ENCODE peak calls at places on chromosomes 3 and 15, in eight cellular contexts. One of them, this sample, is unnamed.

GRCh38 chr3:187709155-187709554 is 6.8 kb upstream of the RTP2 start:
- DNase-seq in HTR-8/SVneo: no peak
- DNase-seq in activated T-helper 1 cell treated with Interleukin-2 at 50 U/mL for 16 hours: no peak
- DNase-seq in mesenchymal stem cell: no peak
- DNase-seq in stimulated activated CD4-positive, alpha-beta T cell treated with anti-CD3 and anti-CD28 coated beads, Interleukin-2, amount 100 ng/mL, for 24 hours: no peak
- DNase-seq in mesothelial cell of epicardium: no peak
- DNase-seq in brain microvascular endothelial cell: no peak
- DNase-seq in pancreas: no peak
- DNase-seq in this sample: no peak

GRCh38 chr3:172082269-172082668 is 42.9 kb downstream of the FNDC3B start:
- DNase-seq in HTR-8/SVneo: no peak
- DNase-seq in activated T-helper 1 cell treated with Interleukin-2 at 50 U/mL for 16 hours: no peak
- DNase-seq in mesenchymal stem cell: peak; percentile 92
- DNase-seq in stimulated activated CD4-positive, alpha-beta T cell treated with anti-CD3 and anti-CD28 coated beads, Interleukin-2, amount 100 ng/mL, for 24 hours: no peak
- DNase-seq in mesothelial cell of epicardium: no peak
- DNase-seq in brain microvascular endothelial cell: peak; percentile 88
- DNase-seq in pancreas: no peak
- DNase-seq in this sample: no peak

GRCh38 chr3:141367038-141367730 is 1.1 kb upstream of the ZBTB38 start:
- DNase-seq in HTR-8/SVneo: peak; percentile 46
- DNase-seq in activated T-helper 1 cell treated with Interleukin-2 at 50 U/mL for 16 hours: no peak
- DNase-seq in mesenchymal stem cell: peak; percentile 99
- DNase-seq in stimulated activated CD4-positive, alpha-beta T cell treated with anti-CD3 and anti-CD28 coated beads, Interleukin-2, amount 100 ng/mL, for 24 hours: no peak
- DNase-seq in mesothelial cell of epicardium: no peak
- DNase-seq in brain microvascular endothelial cell: peak; percentile 100
- DNase-seq in pancreas: no peak
- DNase-seq in this sample: no peak

GRCh38 chr3:114446605-114447004 is 152.8 kb downstream of the TIGIT start:
- DNase-seq in HTR-8/SVneo: no peak
- DNase-seq in activated T-helper 1 cell treated with Interleukin-2 at 50 U/mL for 16 hours: no peak
- DNase-seq in mesenchymal stem cell: no peak
- DNase-seq in stimulated activated CD4-positive, alpha-beta T cell treated with anti-CD3 and anti-CD28 coated beads, Interleukin-2, amount 100 ng/mL, for 24 hours: no peak
- DNase-seq in mesothelial cell of epicardium: no peak
- DNase-seq in brain microvascular endothelial cell: no peak
- DNase-seq in pancreas: no peak
- DNase-seq in this sample: no peak

GRCh38 chr3:100662113-100662823 is 47.0 kb upstream of the TFG start:
- DNase-seq in HTR-8/SVneo: no peak
- DNase-seq in activated T-helper 1 cell treated with Interleukin-2 at 50 U/mL for 16 hours: no peak
- DNase-seq in mesenchymal stem cell: peak; percentile 68
- DNase-seq in stimulated activated CD4-positive, alpha-beta T cell treated with anti-CD3 and anti-CD28 coated beads, Interleukin-2, amount 100 ng/mL, for 24 hours: no peak
- DNase-seq in mesothelial cell of epicardium: no peak
- DNase-seq in brain microvascular endothelial cell: no peak
- DNase-seq in pancreas: no peak
- DNase-seq in this sample: no peak

GRCh38 chr3:39178553-39178952 is 13.8 kb downstream of the XIRP1 start:
- DNase-seq in HTR-8/SVneo: no peak
- DNase-seq in activated T-helper 1 cell treated with Interleukin-2 at 50 U/mL for 16 hours: no peak
- DNase-seq in mesenchymal stem cell: peak; percentile 83
- DNase-seq in stimulated activated CD4-positive, alpha-beta T cell treated with anti-CD3 and anti-CD28 coated beads, Interleukin-2, amount 100 ng/mL, for 24 hours: no peak
- DNase-seq in mesothelial cell of epicardium: no peak
- DNase-seq in brain microvascular endothelial cell: no peak
- DNase-seq in pancreas: no peak
- DNase-seq in this sample: no peak

GRCh38 chr3:115835946-115836345 is 212.6 kb downstream of the GAP43 start:
- DNase-seq in HTR-8/SVneo: no peak
- DNase-seq in activated T-helper 1 cell treated with Interleukin-2 at 50 U/mL for 16 hours: no peak
- DNase-seq in mesenchymal stem cell: no peak
- DNase-seq in stimulated activated CD4-positive, alpha-beta T cell treated with anti-CD3 and anti-CD28 coated beads, Interleukin-2, amount 100 ng/mL, for 24 hours: no peak
- DNase-seq in mesothelial cell of epicardium: no peak
- DNase-seq in brain microvascular endothelial cell: no peak
- DNase-seq in pancreas: no peak
- DNase-seq in this sample: no peak

GRCh38 chr3:13419356-13420050 is 619 bp downstream of the NUP210 start:
- DNase-seq in HTR-8/SVneo: peak; percentile 38
- DNase-seq in activated T-helper 1 cell treated with Interleukin-2 at 50 U/mL for 16 hours: peak; percentile 45
- DNase-seq in mesenchymal stem cell: no peak
- DNase-seq in stimulated activated CD4-positive, alpha-beta T cell treated with anti-CD3 and anti-CD28 coated beads, Interleukin-2, amount 100 ng/mL, for 24 hours: peak; percentile 54
- DNase-seq in mesothelial cell of epicardium: peak; percentile 66
- DNase-seq in brain microvascular endothelial cell: no peak
- DNase-seq in pancreas: peak; percentile 52
- DNase-seq in this sample: no peak

GRCh38 chr15:25173241-25174028 is 218.6 kb downstream of the SNRPN start:
- DNase-seq in HTR-8/SVneo: no peak
- DNase-seq in activated T-helper 1 cell treated with Interleukin-2 at 50 U/mL for 16 hours: no peak
- DNase-seq in mesenchymal stem cell: no peak
- DNase-seq in stimulated activated CD4-positive, alpha-beta T cell treated with anti-CD3 and anti-CD28 coated beads, Interleukin-2, amount 100 ng/mL, for 24 hours: no peak
- DNase-seq in mesothelial cell of epicardium: no peak
- DNase-seq in brain microvascular endothelial cell: no peak
- DNase-seq in pancreas: no peak
- DNase-seq in this sample: no peak

GRCh38 chr3:13143381-13144004 is 70.3 kb upstream of the IQSEC1 start:
- DNase-seq in HTR-8/SVneo: no peak
- DNase-seq in activated T-helper 1 cell treated with Interleukin-2 at 50 U/mL for 16 hours: no peak
- DNase-seq in mesenchymal stem cell: no peak
- DNase-seq in stimulated activated CD4-positive, alpha-beta T cell treated with anti-CD3 and anti-CD28 coated beads, Interleukin-2, amount 100 ng/mL, for 24 hours: no peak
- DNase-seq in mesothelial cell of epicardium: no peak
- DNase-seq in brain microvascular endothelial cell: no peak
- DNase-seq in pancreas: no peak
- DNase-seq in this sample: no peak

GRCh38 chr15:58438956-58439355 is 7.2 kb downstream of the LIPC start:
- DNase-seq in HTR-8/SVneo: peak; percentile 57
- DNase-seq in activated T-helper 1 cell treated with Interleukin-2 at 50 U/mL for 16 hours: no peak
- DNase-seq in mesenchymal stem cell: peak; percentile 58
- DNase-seq in stimulated activated CD4-positive, alpha-beta T cell treated with anti-CD3 and anti-CD28 coated beads, Interleukin-2, amount 100 ng/mL, for 24 hours: peak; percentile 29
- DNase-seq in mesothelial cell of epicardium: no peak
- DNase-seq in brain microvascular endothelial cell: peak; percentile 36
- DNase-seq in pancreas: no peak
- DNase-seq in this sample: no peak

GRCh38 chr3:38555926-38556325 is 59.8 kb downstream of the EXOG start:
- DNase-seq in HTR-8/SVneo: no peak
- DNase-seq in activated T-helper 1 cell treated with Interleukin-2 at 50 U/mL for 16 hours: no peak
- DNase-seq in mesenchymal stem cell: no peak
- DNase-seq in stimulated activated CD4-positive, alpha-beta T cell treated with anti-CD3 and anti-CD28 coated beads, Interleukin-2, amount 100 ng/mL, for 24 hours: no peak
- DNase-seq in mesothelial cell of epicardium: no peak
- DNase-seq in brain microvascular endothelial cell: no peak
- DNase-seq in pancreas: no peak
- DNase-seq in this sample: no peak

GRCh38 chr3:25962255-25962654 is 172.4 kb downstream of the OXSM start:
- DNase-seq in HTR-8/SVneo: no peak
- DNase-seq in activated T-helper 1 cell treated with Interleukin-2 at 50 U/mL for 16 hours: no peak
- DNase-seq in mesenchymal stem cell: no peak
- DNase-seq in stimulated activated CD4-positive, alpha-beta T cell treated with anti-CD3 and anti-CD28 coated beads, Interleukin-2, amount 100 ng/mL, for 24 hours: no peak
- DNase-seq in mesothelial cell of epicardium: no peak
- DNase-seq in brain microvascular endothelial cell: no peak
- DNase-seq in pancreas: no peak
- DNase-seq in this sample: no peak

GRCh38 chr3:102673271-102674115 is 238.7 kb downstream of the ZPLD1 start:
- DNase-seq in HTR-8/SVneo: peak; percentile 49
- DNase-seq in activated T-helper 1 cell treated with Interleukin-2 at 50 U/mL for 16 hours: peak; percentile 6
- DNase-seq in mesenchymal stem cell: peak; percentile 40
- DNase-seq in stimulated activated CD4-positive, alpha-beta T cell treated with anti-CD3 and anti-CD28 coated beads, Interleukin-2, amount 100 ng/mL, for 24 hours: peak; percentile 73
- DNase-seq in mesothelial cell of epicardium: peak; percentile 81
- DNase-seq in brain microvascular endothelial cell: peak; percentile 22
- DNase-seq in pancreas: peak; percentile 42
- DNase-seq in this sample: peak; percentile 17

GRCh38 chr3:43062556-43063040 is 43.3 kb downstream of the POMGNT2 start:
- DNase-seq in HTR-8/SVneo: no peak
- DNase-seq in activated T-helper 1 cell treated with Interleukin-2 at 50 U/mL for 16 hours: no peak
- DNase-seq in mesenchymal stem cell: no peak
- DNase-seq in stimulated activated CD4-positive, alpha-beta T cell treated with anti-CD3 and anti-CD28 coated beads, Interleukin-2, amount 100 ng/mL, for 24 hours: no peak
- DNase-seq in mesothelial cell of epicardium: no peak
- DNase-seq in brain microvascular endothelial cell: peak; percentile 9
- DNase-seq in pancreas: no peak
- DNase-seq in this sample: no peak

GRCh38 chr15:29921130-29921601 is 98.9 kb upstream of the TJP1 start:
- DNase-seq in HTR-8/SVneo: no peak
- DNase-seq in activated T-helper 1 cell treated with Interleukin-2 at 50 U/mL for 16 hours: no peak
- DNase-seq in mesenchymal stem cell: no peak
- DNase-seq in stimulated activated CD4-positive, alpha-beta T cell treated with anti-CD3 and anti-CD28 coated beads, Interleukin-2, amount 100 ng/mL, for 24 hours: no peak
- DNase-seq in mesothelial cell of epicardium: no peak
- DNase-seq in brain microvascular endothelial cell: no peak
- DNase-seq in pancreas: no peak
- DNase-seq in this sample: no peak

GRCh38 chr3:127480196-127480933 is 110.2 kb downstream of the TPRA1 start:
- DNase-seq in HTR-8/SVneo: no peak
- DNase-seq in activated T-helper 1 cell treated with Interleukin-2 at 50 U/mL for 16 hours: no peak
- DNase-seq in mesenchymal stem cell: no peak
- DNase-seq in stimulated activated CD4-positive, alpha-beta T cell treated with anti-CD3 and anti-CD28 coated beads, Interleukin-2, amount 100 ng/mL, for 24 hours: no peak
- DNase-seq in mesothelial cell of epicardium: no peak
- DNase-seq in brain microvascular endothelial cell: no peak
- DNase-seq in pancreas: no peak
- DNase-seq in this sample: no peak

GRCh38 chr3:64928683-64929082 is 240.9 kb upstream of the ADAMTS9 start:
- DNase-seq in HTR-8/SVneo: no peak
- DNase-seq in activated T-helper 1 cell treated with Interleukin-2 at 50 U/mL for 16 hours: no peak
- DNase-seq in mesenchymal stem cell: no peak
- DNase-seq in stimulated activated CD4-positive, alpha-beta T cell treated with anti-CD3 and anti-CD28 coated beads, Interleukin-2, amount 100 ng/mL, for 24 hours: no peak
- DNase-seq in mesothelial cell of epicardium: no peak
- DNase-seq in brain microvascular endothelial cell: no peak
- DNase-seq in pancreas: no peak
- DNase-seq in this sample: no peak

GRCh38 chr15:81531141-81531592 is 157.2 kb upstream of the TMC3 start:
- DNase-seq in HTR-8/SVneo: no peak
- DNase-seq in activated T-helper 1 cell treated with Interleukin-2 at 50 U/mL for 16 hours: no peak
- DNase-seq in mesenchymal stem cell: peak; percentile 6
- DNase-seq in stimulated activated CD4-positive, alpha-beta T cell treated with anti-CD3 and anti-CD28 coated beads, Interleukin-2, amount 100 ng/mL, for 24 hours: no peak
- DNase-seq in mesothelial cell of epicardium: no peak
- DNase-seq in brain microvascular endothelial cell: no peak
- DNase-seq in pancreas: no peak
- DNase-seq in this sample: no peak

GRCh38 chr3:39457361-39457760 is 10.1 kb upstream of the MOBP start:
- DNase-seq in HTR-8/SVneo: no peak
- DNase-seq in activated T-helper 1 cell treated with Interleukin-2 at 50 U/mL for 16 hours: no peak
- DNase-seq in mesenchymal stem cell: no peak
- DNase-seq in stimulated activated CD4-positive, alpha-beta T cell treated with anti-CD3 and anti-CD28 coated beads, Interleukin-2, amount 100 ng/mL, for 24 hours: no peak
- DNase-seq in mesothelial cell of epicardium: no peak
- DNase-seq in brain microvascular endothelial cell: no peak
- DNase-seq in pancreas: no peak
- DNase-seq in this sample: no peak

GRCh38 chr3:150090006-150090405 is 119.3 kb upstream of the PFN2 start:
- DNase-seq in HTR-8/SVneo: no peak
- DNase-seq in activated T-helper 1 cell treated with Interleukin-2 at 50 U/mL for 16 hours: no peak
- DNase-seq in mesenchymal stem cell: no peak
- DNase-seq in stimulated activated CD4-positive, alpha-beta T cell treated with anti-CD3 and anti-CD28 coated beads, Interleukin-2, amount 100 ng/mL, for 24 hours: no peak
- DNase-seq in mesothelial cell of epicardium: no peak
- DNase-seq in brain microvascular endothelial cell: no peak
- DNase-seq in pancreas: no peak
- DNase-seq in this sample: no peak

GRCh38 chr3:144055604-144056003 is 84.0 kb downstream of the DIPK2A start:
- DNase-seq in HTR-8/SVneo: peak; percentile 31
- DNase-seq in activated T-helper 1 cell treated with Interleukin-2 at 50 U/mL for 16 hours: no peak
- DNase-seq in mesenchymal stem cell: no peak
- DNase-seq in stimulated activated CD4-positive, alpha-beta T cell treated with anti-CD3 and anti-CD28 coated beads, Interleukin-2, amount 100 ng/mL, for 24 hours: no peak
- DNase-seq in mesothelial cell of epicardium: no peak
- DNase-seq in brain microvascular endothelial cell: peak; percentile 27
- DNase-seq in pancreas: no peak
- DNase-seq in this sample: no peak

This sample was measured in NCI-H1048.